ENCODE peak calls at places on chromosomes 5 and 9, in six cellular contexts. O, J, H, R, G and U are unnamed samples.

GRCh38 chr9:110687497-110687896 is 18.9 kb downstream of the MUSK start:
- DNase-seq in H (no peak), R (no peak), J (no peak), O (no peak), G (no peak), U (no peak)

GRCh38 chr5:74870299-74871067 is 4.3 kb upstream of the FAM169A start:
- DNase-seq in J (no peak), O (no peak), G (no peak), H (no peak), R (no peak), U (no peak)

GRCh38 chr5:9140202-9140601 is 405.7 kb downstream of the SEMA5A start:
- DNase-seq in O (no peak), R (no peak), H (no peak), G (no peak), J (no peak), U (no peak)

GRCh38 chr5:172929371-172929838 is 29.8 kb upstream of the RPL26L1 start:
- DNase-seq in G (no peak), H (no peak), R (no peak), O (peak; percentile 99), J (no peak), U (no peak)

GRCh38 chr9:111975709-111976108 is 79.1 kb downstream of the UGCG start:
- DNase-seq in R (peak; percentile 82), O (no peak), H (no peak), G (peak; percentile 15), J (no peak), U (no peak)

GRCh38 chr5:138713247-138713646 is 40.0 kb upstream of the CTNNA1 start:
- DNase-seq in H (no peak), R (no peak), O (no peak), J (no peak), G (no peak), U (no peak)

GRCh38 chr9:98251554-98251953 is 3.9 kb downstream of the TBC1D2 start:
- DNase-seq in G (no peak), H (no peak), O (peak; percentile 77), R (no peak), J (no peak), U (peak; percentile 74)

GRCh38 chr5:27465140-27465539 is 426.8 kb upstream of the CDH9 start:
- DNase-seq in J (no peak), O (no peak), R (no peak), G (no peak), H (no peak), U (no peak)

GRCh38 chr9:73807956-73808355 is 656.3 kb downstream of the ANXA1 start:
- DNase-seq in J (no peak), G (no peak), O (no peak), H (no peak), R (no peak), U (no peak)

GRCh38 chr5:125348221-125348692 is 601.8 kb upstream of the ZNF608 start:
- DNase-seq in H (no peak), R (no peak), J (no peak), G (peak; percentile 25), O (no peak), U (no peak)

DNA sequence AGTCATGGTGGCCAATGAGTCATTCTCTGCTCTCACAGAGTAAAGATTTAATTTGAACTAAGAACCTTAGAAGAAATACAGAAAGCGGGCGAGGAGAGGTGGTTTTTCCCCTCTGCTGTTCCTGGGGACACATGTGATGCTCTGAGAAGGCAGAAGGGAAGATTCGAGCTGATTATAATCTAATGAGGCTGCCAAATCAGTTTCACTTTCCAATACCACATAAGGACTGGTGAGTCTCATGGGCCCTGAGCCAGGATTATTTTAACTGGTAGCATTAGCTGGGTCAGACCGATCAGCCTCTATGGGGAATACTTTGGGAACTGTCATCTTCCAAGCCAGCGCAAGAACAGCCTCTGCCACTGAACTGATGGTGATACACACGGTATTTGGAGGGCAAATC is 116.5 kb downstream of the SLC1A3 start:
- DNase-seq in H (no peak), O (peak; percentile 10), J (no peak), R (no peak), G (no peak), U (peak; percentile 7)
- TF ChIP-seq CTCF in H (no peak), O (no peak), J (no peak), R (no peak), G (no peak), U (no peak)

GRCh38 chr9:33307067-33307466 is 16.8 kb downstream of the NFX1 start:
- DNase-seq in J (no peak), H (no peak), G (no peak), O (no peak), R (no peak), U (no peak)
- H3K36me3 ChIP-seq in J (no peaks in the 10 kb centered on the region), H (no peaks in the 10 kb centered on the region), G (peaks cover 78% of the 10 kb centered on the region), O (peaks cover 47% of the 10 kb centered on the region), R (peaks cover 100% of the 10 kb centered on the region), U (peaks cover 80% of the 10 kb centered on the region)

GRCh38 chr9:134707031-134707680 is 65.6 kb downstream of the COL5A1 start:
- DNase-seq in G (no peak), R (peak; percentile 51), J (peak; percentile 91), H (no peak), O (peak; percentile 88), U (peak; percentile 85)
- H3K27ac ChIP-seq in G (no peak overlapping the region), R (peak overlapping the region; percentile 54), J (peak overlapping the region; percentile 95), H (peak overlapping the region; percentile 52), O (peak overlapping the region; percentile 28), U (peak overlapping the region; percentile 42)

GRCh38 chr9:33498387-33498786 is 24.7 kb upstream of the NOL6 start:
- DNase-seq in R (no peak), H (no peak), G (no peak), J (no peak), O (peak; percentile 20), U (no peak)
- TF ChIP-seq CTCF in R (no peak), H (no peak), G (no peak), J (no peak), O (peak; percentile 36), U (no peak)

GRCh38 chr9:137764171-137764671 is 113.4 kb upstream of the CACNA1B start:
- DNase-seq in R (no peak), O (no peak), H (no peak), G (no peak), J (no peak), U (no peak)
- H3K36me3 ChIP-seq in R (peaks cover 88% of the 10 kb centered on the region), O (peaks cover 53% of the 10 kb centered on the region), H (no peaks in the 10 kb centered on the region), G (peaks cover 45% of the 10 kb centered on the region), J (no peaks in the 10 kb centered on the region), U (peaks cover 22% of the 10 kb centered on the region)

GRCh38 chr9:9904021-9904420 is 708.8 kb downstream of the PTPRD start:
- DNase-seq in O (no peak), J (no peak), G (no peak), R (no peak), H (no peak), U (no peak)
- H3K27ac ChIP-seq in O (no peak overlapping the region), J (no peak overlapping the region), G (no peak overlapping the region), R (no peak overlapping the region), H (no peak overlapping the region), U (no peak overlapping the region)